ENCODE peak calls at places on chromosomes 13 and 19, in four cellular contexts. One of them, this sample, is unnamed. For H3K4me1, the result is how much of the 10 kb centered on the place peaks cover.

GRCh38 chr19:2476451-2477140 is 669 bp downstream of the GADD45B start:
- DNase-seq in K562: no peak
- DNase-seq in GM12878: no peak
- DNase-seq in A549: peak
- DNase-seq in this sample: no peak

GRCh38 chr19:43532571-43532961 is 422 bp upstream of the ZNF575 start:
- DNase-seq in K562: no peak
- DNase-seq in GM12878: no peak
- DNase-seq in A549: no peak
- DNase-seq in this sample: no peak

GRCh38 chr19:46637224-46637623 is 1.2 kb upstream of the GNG8 start:
- DNase-seq in K562: no peak
- DNase-seq in A549: no peak
- DNase-seq in GM12878: no peak
- DNase-seq in this sample: no peak

GRCh38 chr19:45168767-45169351 is 8.1 kb upstream of the NKPD1 start:
- DNase-seq in GM12878: no peak
- DNase-seq in A549: no peak
- DNase-seq in K562: peak
- DNase-seq in this sample: peak

GRCh38 chr19:23071087-23071511 is 45.7 kb upstream of the ZNF730 start:
- DNase-seq in A549: no peak
- DNase-seq in GM12878: no peak
- DNase-seq in K562: peak
- DNase-seq in this sample: no peak

GRCh38 chr19:49642488-49643035 is 553 bp downstream of the SCAF1 start:
- DNase-seq in K562: peak
- DNase-seq in A549: no peak
- DNase-seq in GM12878: no peak
- DNase-seq in this sample: no peak

GRCh38 chr13:72523049-72523448 is 204.4 kb downstream of the MZT1 start:
- DNase-seq in A549: no peak
- DNase-seq in K562: no peak
- DNase-seq in GM12878: no peak
- DNase-seq in this sample: no peak

GRCh38 chr13:49314344-49314882 is 66.7 kb downstream of the CDADC1 start:
- DNase-seq in K562: no peak
- DNase-seq in A549: no peak
- DNase-seq in GM12878: no peak
- DNase-seq in this sample: no peak

DNA sequence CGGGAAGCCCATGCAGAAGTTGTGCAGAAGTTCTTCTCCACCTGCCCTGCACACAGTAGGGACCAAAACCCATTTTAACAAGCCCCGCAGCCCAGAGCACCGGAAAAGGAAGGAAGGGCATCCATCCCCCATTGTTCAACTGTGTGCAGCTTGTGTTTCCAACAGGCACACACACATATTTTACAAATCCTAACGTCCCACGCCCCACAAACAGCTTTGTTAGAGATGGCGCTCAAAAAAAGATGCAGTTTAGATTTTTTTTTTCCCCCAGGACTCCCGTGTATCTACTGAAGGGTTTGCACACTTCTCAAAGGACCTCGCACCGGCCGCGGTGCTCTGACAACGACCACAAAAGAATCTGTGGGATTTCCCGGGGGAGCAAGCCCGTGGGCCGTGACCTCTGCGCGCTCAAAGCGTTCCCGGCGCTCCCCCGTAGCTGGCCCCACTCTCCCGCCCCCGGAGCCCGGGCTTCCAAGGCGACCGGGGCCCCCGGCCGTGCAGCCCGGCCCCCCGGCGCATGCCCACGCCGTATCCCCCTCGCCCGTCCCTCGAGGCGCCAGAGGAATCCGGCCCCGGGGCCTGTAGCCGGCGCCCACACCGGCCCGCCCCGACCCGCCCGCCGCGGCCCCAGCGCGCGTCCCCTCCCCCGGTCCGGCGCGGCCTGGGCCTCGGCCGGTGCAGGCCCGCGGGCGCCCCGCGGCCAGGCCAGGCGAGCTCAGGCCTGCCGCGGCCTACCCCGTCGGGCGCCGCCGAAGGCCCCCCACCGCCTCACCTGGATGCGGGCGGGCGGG is 523 bp downstream of the ELAVL1 start:
- DNase-seq in GM12878: no peak
- DNase-seq in A549: no peak
- DNase-seq in K562: peak
- DNase-seq in this sample: no peak
- H3K4me1 ChIP-seq in GM12878: under half
- H3K4me1 ChIP-seq in A549: under half
- H3K4me1 ChIP-seq in K562: under half
- H3K4me1 ChIP-seq in this sample: half or more

GRCh38 chr13:45436953-45437352 is 18.8 kb upstream of the SLC25A30 start:
- DNase-seq in K562: no peak
- DNase-seq in A549: no peak
- DNase-seq in GM12878: no peak
- DNase-seq in this sample: no peak

GRCh38 chr13:45439781-45440462 is 21.7 kb upstream of the SLC25A30 start:
- DNase-seq in A549: no peak
- DNase-seq in K562: no peak
- DNase-seq in GM12878: no peak
- DNase-seq in this sample: no peak

GRCh38 chr13:45441633-45442032 is 23.1 kb upstream of the COG3 start:
- DNase-seq in A549: peak
- DNase-seq in K562: no peak
- DNase-seq in GM12878: peak
- DNase-seq in this sample: peak

GRCh38 chr13:45436332-45436731 is 18.2 kb upstream of the SLC25A30 start:
- DNase-seq in GM12878: no peak
- DNase-seq in K562: no peak
- DNase-seq in A549: no peak
- DNase-seq in this sample: no peak

GRCh38 chr13:45439000-45439399 is 20.8 kb upstream of the SLC25A30 start:
- DNase-seq in GM12878: peak
- DNase-seq in K562: no peak
- DNase-seq in A549: no peak
- DNase-seq in this sample: no peak
- TF ChIP-seq MAX in GM12878: no peak
- TF ChIP-seq MAX in K562: no peak
- TF ChIP-seq MAX in A549: no peak
- TF ChIP-seq MAX in this sample: no peak

DNA sequence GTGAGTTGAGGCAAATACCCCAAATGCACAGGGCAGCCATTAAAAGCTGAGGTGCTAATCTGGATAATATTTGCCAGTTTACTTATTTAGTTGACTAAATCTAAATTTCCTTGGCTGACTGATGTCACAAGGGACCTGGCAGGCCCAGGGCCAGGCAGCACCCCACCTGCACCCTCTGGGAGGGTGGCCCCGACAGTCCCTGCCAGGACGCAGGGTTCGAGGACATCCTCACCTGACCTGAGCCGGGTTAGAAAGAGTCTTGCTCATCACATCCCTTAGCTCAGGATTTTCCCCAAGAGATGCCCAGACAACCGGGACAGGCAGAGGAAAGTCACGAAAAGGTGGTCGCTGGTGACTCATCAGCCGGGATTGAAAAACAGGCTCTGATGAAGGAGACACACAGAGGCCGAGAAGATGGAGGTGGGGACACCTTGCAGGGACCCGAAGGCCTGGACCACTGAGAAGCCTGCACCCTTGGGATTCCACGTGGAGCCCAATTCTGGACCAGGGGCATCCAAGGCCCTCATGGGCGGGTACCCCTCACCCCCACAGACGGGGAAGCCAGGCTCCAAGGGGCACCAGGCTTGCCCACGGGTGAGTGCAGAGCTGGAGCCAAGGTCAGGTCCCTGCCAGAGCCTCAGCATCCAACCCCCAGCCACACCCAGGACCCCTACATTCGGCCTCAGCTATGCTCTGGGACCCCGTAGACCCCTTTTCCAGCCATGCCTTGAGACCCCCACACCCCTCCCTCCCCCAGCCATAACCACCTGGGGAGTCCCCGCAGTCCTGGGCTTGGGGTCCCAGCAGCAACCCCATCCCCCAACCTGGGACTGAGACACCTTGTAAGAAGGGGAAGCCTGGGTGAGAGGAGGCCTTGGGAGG is 103.2 kb downstream of the SOX1 start:
- DNase-seq in GM12878: no peak
- DNase-seq in A549: no peak
- DNase-seq in K562: no peak
- DNase-seq in this sample: no peak
- TF ChIP-seq POLR2AphosphoS2 in GM12878: no peak
- TF ChIP-seq POLR2AphosphoS2 in A549: no peak
- TF ChIP-seq POLR2AphosphoS2 in K562: no peak
- TF ChIP-seq POLR2AphosphoS2 in this sample: no peak

DNA sequence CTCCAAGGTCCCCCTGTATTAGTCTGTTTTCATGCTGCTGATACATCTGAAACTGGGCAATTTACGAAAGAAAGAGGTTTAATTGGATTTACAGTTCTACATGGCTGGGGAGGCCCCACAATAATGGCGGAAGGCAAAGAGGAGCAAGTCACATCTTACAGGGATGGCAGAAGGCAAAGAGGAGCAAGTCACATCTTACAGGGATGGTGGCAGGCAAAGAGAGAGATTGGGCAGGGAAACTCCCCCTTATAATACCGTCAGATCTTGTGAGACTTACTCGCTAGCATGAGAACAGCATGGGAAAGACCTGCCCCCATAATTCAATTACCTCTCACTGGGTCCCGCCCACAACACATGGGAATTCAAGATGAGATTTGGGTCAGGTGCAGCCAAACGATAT is 50.0 kb upstream of the FARP1 start:
- DNase-seq in K562: no peak
- DNase-seq in A549: no peak
- DNase-seq in GM12878: no peak
- DNase-seq in this sample: no peak
- H3K4me1 ChIP-seq in K562: under half
- H3K4me1 ChIP-seq in A549: under half
- H3K4me1 ChIP-seq in GM12878: under half
- H3K4me1 ChIP-seq in this sample: under half

DNA sequence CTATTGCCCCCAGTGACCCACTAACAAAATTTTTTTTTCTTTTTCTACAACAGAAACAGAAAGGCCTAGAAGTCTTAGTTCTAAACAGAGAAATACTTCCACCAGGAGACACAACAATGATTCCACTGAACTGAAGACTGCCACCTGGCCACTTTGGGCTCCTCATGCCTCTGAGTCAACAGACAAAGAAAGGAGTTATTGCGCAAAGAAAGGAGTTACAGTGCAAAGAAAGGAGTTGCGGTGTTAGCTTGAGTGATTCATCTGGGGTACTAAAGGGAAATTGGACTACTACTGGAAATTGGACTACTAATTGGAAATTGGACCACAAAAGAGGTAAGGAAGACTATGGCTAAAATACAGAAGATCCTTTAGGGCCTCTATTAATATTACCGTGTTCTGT is 116.6 kb downstream of the PCDH17 start:
- DNase-seq in GM12878: no peak
- DNase-seq in A549: no peak
- DNase-seq in K562: no peak
- DNase-seq in this sample: no peak
- TF ChIP-seq MAX in GM12878: no peak
- TF ChIP-seq MAX in A549: no peak
- TF ChIP-seq MAX in K562: no peak
- TF ChIP-seq MAX in this sample: no peak

GRCh38 chr13:21579754-21580316 is 24.1 kb downstream of the MICU2 start:
- DNase-seq in GM12878: peak
- DNase-seq in K562: no peak
- DNase-seq in A549: no peak
- DNase-seq in this sample: no peak

GRCh38 chr13:21568854-21569253 is 35.1 kb downstream of the MICU2 start:
- DNase-seq in GM12878: no peak
- DNase-seq in K562: no peak
- DNase-seq in A549: no peak
- DNase-seq in this sample: no peak

GRCh38 chr13:21576424-21576823 is 27.5 kb downstream of the MICU2 start:
- DNase-seq in K562: peak
- DNase-seq in A549: no peak
- DNase-seq in GM12878: no peak
- DNase-seq in this sample: no peak

GRCh38 chr13:21569686-21570085 is 34.3 kb downstream of the MICU2 start:
- DNase-seq in A549: no peak
- DNase-seq in K562: no peak
- DNase-seq in GM12878: no peak
- DNase-seq in this sample: no peak

DNA sequence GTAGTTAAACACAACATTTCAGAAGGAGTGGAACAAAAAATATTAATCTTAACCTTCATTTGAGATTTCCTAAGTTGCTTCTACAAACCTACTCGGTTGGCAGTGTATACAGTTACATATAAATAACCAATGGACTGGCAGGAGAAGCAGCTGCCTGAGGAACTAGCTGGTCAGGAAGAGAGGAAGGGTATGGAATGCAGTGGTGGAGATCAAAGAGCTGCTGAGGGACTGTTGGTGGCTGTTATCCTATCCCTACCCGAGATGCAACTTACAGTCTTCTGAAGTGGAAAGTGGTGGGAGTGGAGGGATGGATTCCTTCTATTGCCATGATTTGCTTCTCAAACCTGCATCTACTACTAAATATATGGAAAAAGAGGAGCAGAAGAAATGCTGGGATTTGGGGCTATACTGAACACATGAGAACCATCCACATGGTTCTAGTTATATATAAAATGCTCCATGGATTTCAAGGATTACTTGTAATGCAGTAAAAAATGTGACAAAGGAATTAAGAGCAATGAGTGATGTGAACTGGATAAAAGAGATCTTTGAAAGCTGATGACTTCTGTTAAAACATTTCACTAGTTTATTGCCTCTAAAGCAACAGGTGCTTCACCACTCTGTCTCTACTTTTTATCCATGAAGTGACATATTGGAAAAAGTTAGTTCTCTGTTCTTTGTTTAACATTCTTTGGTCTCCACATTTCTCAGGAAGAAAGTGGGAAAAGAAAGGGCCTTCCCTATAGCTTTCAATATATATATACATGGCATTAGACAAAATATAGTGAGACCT is 29.9 kb downstream of the MICU2 start:
- DNase-seq in K562: no peak
- DNase-seq in GM12878: no peak
- DNase-seq in A549: no peak
- DNase-seq in this sample: peak
- TF ChIP-seq POLR2AphosphoS2 in K562: no peak
- TF ChIP-seq POLR2AphosphoS2 in GM12878: no peak
- TF ChIP-seq POLR2AphosphoS2 in A549: no peak
- TF ChIP-seq POLR2AphosphoS2 in this sample: no peak

DNA sequence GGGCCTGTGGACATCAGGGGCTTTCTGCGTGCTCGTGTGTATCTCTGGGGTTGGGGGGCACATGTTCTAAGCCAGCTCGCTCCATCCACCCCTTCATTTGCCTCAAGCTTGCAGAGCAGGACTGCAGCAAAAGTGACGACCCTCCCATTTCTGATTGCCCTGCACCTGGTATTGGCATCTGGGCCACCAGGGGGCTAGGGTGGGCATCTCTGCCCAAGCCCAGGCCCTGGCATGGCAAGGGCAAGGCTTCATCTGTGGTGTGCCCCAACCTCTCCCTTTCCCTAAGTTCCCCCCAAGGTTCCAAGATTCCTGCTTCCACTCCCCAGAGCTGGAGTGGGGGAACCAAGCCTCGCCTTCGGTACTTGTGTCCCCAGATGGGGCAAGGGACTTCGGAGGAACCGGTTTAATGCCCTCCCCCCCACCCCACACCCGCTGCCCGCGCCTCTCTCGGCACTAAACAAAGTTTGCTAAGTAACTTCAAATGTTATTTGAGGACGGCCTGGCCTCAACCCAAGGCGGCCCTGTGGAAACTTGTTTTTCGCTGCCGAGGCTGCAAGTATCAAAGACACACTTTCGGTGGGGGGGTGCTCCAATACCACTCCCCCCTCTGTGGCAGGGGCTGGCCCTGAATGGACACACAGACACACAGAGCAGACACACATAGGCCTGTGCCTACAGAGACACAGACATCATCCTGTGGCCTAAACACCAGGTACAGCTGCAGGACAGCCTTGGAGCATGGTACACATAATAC is 12.2 kb downstream of the NFIX start:
- DNase-seq in K562: no peak
- DNase-seq in A549: no peak
- DNase-seq in GM12878: no peak
- DNase-seq in this sample: no peak
- H3K4me1 ChIP-seq in K562: half or more
- H3K4me1 ChIP-seq in A549: under half
- H3K4me1 ChIP-seq in GM12878: under half
- H3K4me1 ChIP-seq in this sample: under half